ENCODE peak calls at places on chromosomes 13 and 19, in nine cellular contexts. One of them, this sample, is unnamed.

GRCh38 chr19:18776736-18777135 is 14.4 kb downstream of the COMP start:
- DNase-seq in spleen: no peak
- DNase-seq in breast epithelium: no peak
- DNase-seq in CD8-positive, alpha-beta T cell: no peak
- DNase-seq in activated T-helper 1 cell treated with Interleukin-2 at 50 U/mL for 16 hours: no peak
- DNase-seq in EL: peak
- DNase-seq in stimulated activated CD8-positive, alpha-beta memory T cell treated with anti-CD3 and anti-CD28 coated beads, Interleukin-7, amount 100 ng/mL, for 1 hour: no peak
- DNase-seq in EH: peak
- DNase-seq in naive thymus-derived CD4-positive, alpha-beta T cell: no peak
- DNase-seq in this sample: no peak

GRCh38 chr13:98142427-98143156 is at the start of gene FARP1:
- DNase-seq in activated T-helper 1 cell treated with Interleukin-2 at 50 U/mL for 16 hours: peak
- DNase-seq in EL: peak
- DNase-seq in spleen: peak
- DNase-seq in CD8-positive, alpha-beta T cell: no peak
- DNase-seq in naive thymus-derived CD4-positive, alpha-beta T cell: peak
- DNase-seq in EH: peak
- DNase-seq in stimulated activated CD8-positive, alpha-beta memory T cell treated with anti-CD3 and anti-CD28 coated beads, Interleukin-7, amount 100 ng/mL, for 1 hour: no peak
- DNase-seq in breast epithelium: peak
- DNase-seq in this sample: no peak

GRCh38 chr19:10286803-10287737 is at the start of gene ICAM4:
- DNase-seq in activated T-helper 1 cell treated with Interleukin-2 at 50 U/mL for 16 hours: no peak
- DNase-seq in breast epithelium: no peak
- DNase-seq in stimulated activated CD8-positive, alpha-beta memory T cell treated with anti-CD3 and anti-CD28 coated beads, Interleukin-7, amount 100 ng/mL, for 1 hour: no peak
- DNase-seq in EH: peak
- DNase-seq in naive thymus-derived CD4-positive, alpha-beta T cell: no peak
- DNase-seq in EL: peak
- DNase-seq in spleen: peak
- DNase-seq in CD8-positive, alpha-beta T cell: no peak
- DNase-seq in this sample: no peak

GRCh38 chr13:109700176-109700575 is 86.2 kb downstream of the IRS2 start:
- DNase-seq in breast epithelium: no peak
- DNase-seq in activated T-helper 1 cell treated with Interleukin-2 at 50 U/mL for 16 hours: no peak
- DNase-seq in naive thymus-derived CD4-positive, alpha-beta T cell: no peak
- DNase-seq in stimulated activated CD8-positive, alpha-beta memory T cell treated with anti-CD3 and anti-CD28 coated beads, Interleukin-7, amount 100 ng/mL, for 1 hour: no peak
- DNase-seq in EH: peak
- DNase-seq in spleen: no peak
- DNase-seq in EL: peak
- DNase-seq in CD8-positive, alpha-beta T cell: no peak
- DNase-seq in this sample: no peak

GRCh38 chr13:40115456-40115855 is 460.0 kb downstream of the COG6 start:
- DNase-seq in activated T-helper 1 cell treated with Interleukin-2 at 50 U/mL for 16 hours: no peak
- DNase-seq in stimulated activated CD8-positive, alpha-beta memory T cell treated with anti-CD3 and anti-CD28 coated beads, Interleukin-7, amount 100 ng/mL, for 1 hour: no peak
- DNase-seq in spleen: no peak
- DNase-seq in naive thymus-derived CD4-positive, alpha-beta T cell: no peak
- DNase-seq in EH: no peak
- DNase-seq in EL: no peak
- DNase-seq in CD8-positive, alpha-beta T cell: no peak
- DNase-seq in breast epithelium: no peak
- DNase-seq in this sample: no peak

GRCh38 chr13:114143806-114144605 is 11.6 kb upstream of the RASA3 start:
- DNase-seq in activated T-helper 1 cell treated with Interleukin-2 at 50 U/mL for 16 hours: peak
- DNase-seq in spleen: peak
- DNase-seq in EH: no peak
- DNase-seq in breast epithelium: peak
- DNase-seq in naive thymus-derived CD4-positive, alpha-beta T cell: peak
- DNase-seq in stimulated activated CD8-positive, alpha-beta memory T cell treated with anti-CD3 and anti-CD28 coated beads, Interleukin-7, amount 100 ng/mL, for 1 hour: no peak
- DNase-seq in EL: no peak
- DNase-seq in CD8-positive, alpha-beta T cell: peak
- DNase-seq in this sample: no peak

GRCh38 chr13:54592201-54592600 is 1563.6 kb downstream of the OLFM4 start:
- DNase-seq in spleen: no peak
- DNase-seq in breast epithelium: no peak
- DNase-seq in CD8-positive, alpha-beta T cell: no peak
- DNase-seq in EH: no peak
- DNase-seq in EL: no peak
- DNase-seq in stimulated activated CD8-positive, alpha-beta memory T cell treated with anti-CD3 and anti-CD28 coated beads, Interleukin-7, amount 100 ng/mL, for 1 hour: no peak
- DNase-seq in naive thymus-derived CD4-positive, alpha-beta T cell: no peak
- DNase-seq in activated T-helper 1 cell treated with Interleukin-2 at 50 U/mL for 16 hours: no peak
- DNase-seq in this sample: no peak

GRCh38 chr19:50328257-50329145 is 676 bp downstream of the KCNC3 start:
- DNase-seq in EH: no peak
- DNase-seq in CD8-positive, alpha-beta T cell: no peak
- DNase-seq in breast epithelium: no peak
- DNase-seq in stimulated activated CD8-positive, alpha-beta memory T cell treated with anti-CD3 and anti-CD28 coated beads, Interleukin-7, amount 100 ng/mL, for 1 hour: no peak
- DNase-seq in EL: no peak
- DNase-seq in spleen: peak
- DNase-seq in activated T-helper 1 cell treated with Interleukin-2 at 50 U/mL for 16 hours: no peak
- DNase-seq in naive thymus-derived CD4-positive, alpha-beta T cell: no peak
- DNase-seq in this sample: peak

GRCh38 chr19:18438331-18439024 is 545 bp upstream of the ISYNA1 start:
- DNase-seq in stimulated activated CD8-positive, alpha-beta memory T cell treated with anti-CD3 and anti-CD28 coated beads, Interleukin-7, amount 100 ng/mL, for 1 hour: no peak
- DNase-seq in breast epithelium: no peak
- DNase-seq in EL: no peak
- DNase-seq in EH: no peak
- DNase-seq in CD8-positive, alpha-beta T cell: no peak
- DNase-seq in activated T-helper 1 cell treated with Interleukin-2 at 50 U/mL for 16 hours: no peak
- DNase-seq in spleen: peak
- DNase-seq in naive thymus-derived CD4-positive, alpha-beta T cell: no peak
- DNase-seq in this sample: no peak

GRCh38 chr13:112723771-112724170 is 33.9 kb downstream of the ATP11A start:
- DNase-seq in stimulated activated CD8-positive, alpha-beta memory T cell treated with anti-CD3 and anti-CD28 coated beads, Interleukin-7, amount 100 ng/mL, for 1 hour: no peak
- DNase-seq in EL: no peak
- DNase-seq in CD8-positive, alpha-beta T cell: no peak
- DNase-seq in EH: no peak
- DNase-seq in activated T-helper 1 cell treated with Interleukin-2 at 50 U/mL for 16 hours: no peak
- DNase-seq in breast epithelium: no peak
- DNase-seq in spleen: peak
- DNase-seq in naive thymus-derived CD4-positive, alpha-beta T cell: no peak
- DNase-seq in this sample: no peak

GRCh38 chr13:22505489-22505888 is 675.3 kb upstream of the SGCG start:
- DNase-seq in activated T-helper 1 cell treated with Interleukin-2 at 50 U/mL for 16 hours: no peak
- DNase-seq in EL: no peak
- DNase-seq in spleen: no peak
- DNase-seq in stimulated activated CD8-positive, alpha-beta memory T cell treated with anti-CD3 and anti-CD28 coated beads, Interleukin-7, amount 100 ng/mL, for 1 hour: no peak
- DNase-seq in CD8-positive, alpha-beta T cell: no peak
- DNase-seq in naive thymus-derived CD4-positive, alpha-beta T cell: no peak
- DNase-seq in EH: no peak
- DNase-seq in breast epithelium: no peak
- DNase-seq in this sample: no peak

GRCh38 chr13:45873491-45874360 is 22.2 kb upstream of the SIAH3 start:
- DNase-seq in CD8-positive, alpha-beta T cell: no peak
- DNase-seq in spleen: no peak
- DNase-seq in breast epithelium: no peak
- DNase-seq in naive thymus-derived CD4-positive, alpha-beta T cell: no peak
- DNase-seq in EL: peak
- DNase-seq in activated T-helper 1 cell treated with Interleukin-2 at 50 U/mL for 16 hours: no peak
- DNase-seq in stimulated activated CD8-positive, alpha-beta memory T cell treated with anti-CD3 and anti-CD28 coated beads, Interleukin-7, amount 100 ng/mL, for 1 hour: no peak
- DNase-seq in EH: peak
- DNase-seq in this sample: no peak

GRCh38 chr19:13882419-13882795 is 5.5 kb downstream of the NANOS3 start:
- DNase-seq in activated T-helper 1 cell treated with Interleukin-2 at 50 U/mL for 16 hours: no peak
- DNase-seq in CD8-positive, alpha-beta T cell: no peak
- DNase-seq in EH: no peak
- DNase-seq in EL: no peak
- DNase-seq in breast epithelium: no peak
- DNase-seq in naive thymus-derived CD4-positive, alpha-beta T cell: no peak
- DNase-seq in stimulated activated CD8-positive, alpha-beta memory T cell treated with anti-CD3 and anti-CD28 coated beads, Interleukin-7, amount 100 ng/mL, for 1 hour: no peak
- DNase-seq in spleen: no peak
- DNase-seq in this sample: no peak

GRCh38 chr19:32901504-32902161 is 32.1 kb upstream of the SLC7A9 start:
- DNase-seq in activated T-helper 1 cell treated with Interleukin-2 at 50 U/mL for 16 hours: no peak
- DNase-seq in CD8-positive, alpha-beta T cell: no peak
- DNase-seq in breast epithelium: no peak
- DNase-seq in stimulated activated CD8-positive, alpha-beta memory T cell treated with anti-CD3 and anti-CD28 coated beads, Interleukin-7, amount 100 ng/mL, for 1 hour: no peak
- DNase-seq in spleen: no peak
- DNase-seq in EL: no peak
- DNase-seq in EH: no peak
- DNase-seq in naive thymus-derived CD4-positive, alpha-beta T cell: no peak
- DNase-seq in this sample: no peak

GRCh38 chr13:28707629-28708427 is 10.9 kb downstream of the SLC46A3 start:
- DNase-seq in spleen: no peak
- DNase-seq in EH: peak
- DNase-seq in naive thymus-derived CD4-positive, alpha-beta T cell: no peak
- DNase-seq in breast epithelium: no peak
- DNase-seq in CD8-positive, alpha-beta T cell: no peak
- DNase-seq in stimulated activated CD8-positive, alpha-beta memory T cell treated with anti-CD3 and anti-CD28 coated beads, Interleukin-7, amount 100 ng/mL, for 1 hour: no peak
- DNase-seq in activated T-helper 1 cell treated with Interleukin-2 at 50 U/mL for 16 hours: no peak
- DNase-seq in EL: peak
- DNase-seq in this sample: no peak

GRCh38 chr19:56367829-56368711 is 25.3 kb downstream of the ZNF582 start:
- DNase-seq in CD8-positive, alpha-beta T cell: peak
- DNase-seq in EH: peak
- DNase-seq in breast epithelium: peak
- DNase-seq in spleen: peak
- DNase-seq in stimulated activated CD8-positive, alpha-beta memory T cell treated with anti-CD3 and anti-CD28 coated beads, Interleukin-7, amount 100 ng/mL, for 1 hour: peak
- DNase-seq in naive thymus-derived CD4-positive, alpha-beta T cell: peak
- DNase-seq in activated T-helper 1 cell treated with Interleukin-2 at 50 U/mL for 16 hours: peak
- DNase-seq in EL: peak
- DNase-seq in this sample: peak

This sample was measured in natural killer cell.